ENCODE peak calls at places on chromosome 12, in five cellular contexts. G is neural progenitor cell, K is mucosa of descending colon, D is fibroblast of the conjunctiva, U is HuH-7.5. F is an unnamed sample.

GRCh38 chr12:132574271-132574996 is 35.9 kb downstream of the LRCOL1 start:
- DNase-seq in G (no peak), K (no peak), D (no peak), U (no peak), F (no peak)

GRCh38 chr12:116551952-116552749 is 7.0 kb upstream of the MAP1LC3B2 start:
- DNase-seq in G (peak; percentile 6), K (no peak), D (peak; percentile 78), U (no peak), F (no peak)

GRCh38 chr12:104519190-104519857 is 62.6 kb downstream of the CHST11 start:
- DNase-seq in G (no peak), K (no peak), D (no peak), U (no peak), F (no peak)

GRCh38 chr12:93974252-93974651 is 174.1 kb upstream of the PLXNC1 start:
- DNase-seq in G (no peak), K (no peak), D (no peak), U (no peak), F (no peak)

GRCh38 chr12:69392146-69392928 is 32.8 kb downstream of the YEATS4 start:
- DNase-seq in G (no peak), K (no peak), D (no peak), U (no peak), F (no peak)

GRCh38 chr12:105539735-105540134 is 209.2 kb downstream of the C12orf75 start:
- DNase-seq in G (no peak), K (no peak), D (no peak), U (no peak), F (no peak)

GRCh38 chr12:77609016-77609415 is 221.7 kb upstream of the NAV3 start:
- DNase-seq in G (no peak), K (no peak), D (no peak), U (no peak), F (no peak)

GRCh38 chr12:98509063-98509462 is 6.3 kb upstream of the TMPO start:
- DNase-seq in G (no peak), K (no peak), D (no peak), U (no peak), F (no peak)

GRCh38 chr12:109147954-109148353 is 31.6 kb downstream of the ACACB start:
- DNase-seq in G (no peak), K (peak; percentile 19), D (peak; percentile 96), U (no peak), F (no peak)

GRCh38 chr12:3249081-3249800 is 172.1 kb downstream of the TSPAN9 start:
- DNase-seq in G (no peak), K (no peak), D (no peak), U (no peak), F (no peak)

GRCh38 chr12:82436354-82436753 is 78.0 kb downstream of the METTL25 start:
- DNase-seq in G (no peak), K (no peak), D (no peak), U (no peak), F (no peak)

F was measured in naive thymus-derived CD4-positive, alpha-beta T cell.